ENCODE peak calls at places on chromosomes 4 and X, in ten cellular contexts. Y is CD8-positive, alpha-beta memory T cell; O is heart right ventricle; H is naive thymus-derived CD4-positive, alpha-beta T cell; S is kidney; T is psoas muscle; Q is CD4-positive, alpha-beta memory T cell; Z is heart left ventricle; F is ovary; D is upper lobe of left lung. C is an unnamed sample.
A peak's percentile ranks its signal among the peaks of the same experiment; 100 is the strongest.

GRCh38 chr4:177442623-177443155 is 452 bp upstream of the AGA start:
- DNase-seq in Y (no peak), F (no peak), S (no peak), T (no peak), D (no peak), Z (peak; percentile 9), H (no peak), Q (no peak), O (no peak), C (no peak)

GRCh38 chrX:1451251-1451675 is 1.4 kb downstream of the ASMTL start:
- DNase-seq in T (no peak), F (peak; percentile 43), D (no peak), H (no peak), S (peak; percentile 72), Z (no peak), O (no peak), Y (no peak), Q (no peak), C (peak; percentile 38)

GRCh38 chr4:165381821-165382373 is 3.1 kb downstream of the CPE start:
- DNase-seq in T (no peak), S (no peak), Q (no peak), H (no peak), Z (no peak), Y (no peak), F (no peak), D (no peak), O (no peak), C (no peak)

GRCh38 chr4:53830511-53830910 is 233.9 kb downstream of the CHIC2 start:
- DNase-seq in O (no peak), Y (no peak), D (no peak), T (no peak), F (no peak), Q (no peak), S (no peak), H (no peak), Z (no peak), C (no peak)

GRCh38 chr4:38889143-38889542 is 21.5 kb downstream of the FAM114A1 start:
- DNase-seq in Z (no peak), D (no peak), F (no peak), Y (no peak), S (no peak), H (no peak), Q (no peak), O (no peak), T (no peak), C (no peak)

GRCh38 chrX:68824565-68825125 is 4.2 kb upstream of the EFNB1 start:
- DNase-seq in F (no peak), T (no peak), O (no peak), Y (no peak), Z (no peak), S (no peak), D (no peak), H (no peak), Q (no peak), C (no peak)

GRCh38 chrX:134388161-134389109 is 71.5 kb upstream of the HPRT1 start:
- DNase-seq in S (no peak), H (no peak), Z (no peak), D (no peak), O (no peak), Q (no peak), T (no peak), Y (no peak), F (no peak), C (no peak)

GRCh38 chrX:29466441-29466840 is 748.9 kb upstream of the MAGEB2 start:
- DNase-seq in Z (no peak), O (no peak), T (no peak), Y (no peak), D (no peak), F (no peak), S (no peak), Q (no peak), H (no peak), C (no peak)

GRCh38 chr4:141571793-141572192 is 64.6 kb upstream of the IL15 start:
- DNase-seq in Q (no peak), S (no peak), F (no peak), H (no peak), Z (no peak), Y (no peak), D (no peak), T (no peak), O (no peak), C (no peak)

GRCh38 chr4:88441696-88442095 is 15.2 kb upstream of the HERC5 start:
- DNase-seq in Q (no peak), H (no peak), S (no peak), Z (no peak), F (no peak), D (no peak), O (no peak), Y (no peak), T (no peak), C (no peak)

GRCh38 chrX:54798137-54798536 is at the start of gene ITIH6:
- DNase-seq in S (no peak), Q (no peak), T (no peak), H (no peak), F (no peak), D (no peak), Z (no peak), O (no peak), Y (no peak), C (no peak)

GRCh38 chr4:152937535-152938236 is 1.6 kb downstream of the FHDC1 start:
- DNase-seq in F (peak; percentile 49), T (peak; percentile 39), Z (peak; percentile 27), Y (peak; percentile 8), D (peak; percentile 90), H (no peak), O (peak; percentile 23), Q (no peak), S (peak; percentile 80), C (peak; percentile 52)

GRCh38 chrX:12615061-12615460 is 176.2 kb upstream of the PRPS2 start:
- DNase-seq in D (no peak), Y (no peak), Q (no peak), S (no peak), T (no peak), H (no peak), F (no peak), O (no peak), Z (no peak), C (no peak)

DNA sequence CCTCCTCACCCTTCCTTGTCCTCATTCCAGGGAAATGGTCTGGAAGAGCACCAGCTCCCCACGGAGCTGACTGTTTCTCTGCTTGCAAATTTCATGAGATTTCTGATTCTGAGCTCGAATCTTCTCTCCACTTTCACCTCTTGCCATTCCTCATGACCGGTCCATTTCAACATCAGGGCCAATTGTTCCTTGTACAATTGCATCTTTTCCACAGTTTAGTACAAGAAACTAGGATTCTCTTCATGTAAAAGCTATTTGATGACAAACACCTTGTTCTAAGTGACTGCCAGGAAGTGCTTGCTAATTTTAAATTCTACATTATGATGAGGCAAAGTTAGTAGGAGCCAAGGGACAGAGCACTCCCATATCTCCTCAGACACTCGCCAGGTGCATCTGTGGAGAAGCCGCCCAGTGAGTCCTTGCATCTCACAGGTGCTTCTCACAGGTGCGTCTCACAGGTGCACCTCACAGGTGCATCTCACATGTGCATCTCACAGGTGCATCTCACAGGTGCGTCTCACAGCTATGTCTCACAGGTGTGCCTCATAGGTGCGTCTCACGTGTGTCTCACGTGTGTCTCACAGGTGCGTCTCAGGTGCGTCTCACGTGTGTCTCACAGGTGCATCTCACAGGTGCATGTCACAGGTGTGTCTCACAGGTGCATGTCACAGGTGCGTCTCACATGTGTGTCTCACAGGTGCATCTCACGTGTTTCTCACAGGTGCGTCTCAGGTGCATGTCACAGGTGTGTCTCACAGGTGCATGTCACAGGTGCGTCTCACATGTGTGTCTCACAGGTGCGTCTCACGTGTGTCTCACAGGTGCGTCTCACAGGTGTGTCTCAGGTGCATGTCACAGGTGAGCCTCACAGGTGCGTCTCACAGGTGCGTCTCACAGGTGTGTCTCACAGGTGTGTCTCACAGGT is 3.0 kb upstream of the PDE6B start:
- DNase-seq in Z (no peak), D (no peak), Q (no peak), O (no peak), Y (no peak), F (no peak), T (no peak), S (peak; percentile 43), H (no peak), C (no peak)
- H3K9me3 ChIP-seq in Z (no peaks in the 10 kb centered on the region), D (no peaks in the 10 kb centered on the region), Q (no peaks in the 10 kb centered on the region), O (no peaks in the 10 kb centered on the region), Y (no peaks in the 10 kb centered on the region), F (no peaks in the 10 kb centered on the region), T (no peaks in the 10 kb centered on the region), S (no peaks in the 10 kb centered on the region), H (no peaks in the 10 kb centered on the region), C (no peaks in the 10 kb centered on the region)

DNA sequence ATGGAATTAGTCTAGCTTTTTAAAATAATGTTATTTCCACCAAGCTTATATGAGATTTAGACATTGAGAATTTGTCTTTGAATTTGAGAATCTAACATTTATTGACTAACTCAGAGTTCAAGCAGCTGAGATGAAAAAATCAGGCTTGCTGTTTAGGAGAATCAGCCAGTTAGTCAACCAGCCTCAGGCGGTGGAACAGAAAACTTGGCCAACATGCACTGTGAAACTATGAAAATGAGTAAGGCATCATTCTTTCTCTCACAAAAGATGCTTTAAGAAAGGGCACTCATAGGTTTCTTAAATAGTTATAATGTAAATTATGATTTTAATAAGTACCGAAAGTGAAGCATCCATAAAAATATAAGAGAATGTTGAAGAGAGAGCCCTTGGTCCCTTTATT is 84.2 kb downstream of the NFKB1 start:
- DNase-seq in Q (no peak), F (no peak), H (no peak), Z (no peak), O (no peak), D (no peak), S (no peak), T (no peak), Y (no peak), C (no peak)
- H3K4me3 ChIP-seq in Q (no peak overlapping the region), F (no peak overlapping the region), H (no peak overlapping the region), Z (no peak overlapping the region), O (no peak overlapping the region), D (no peak overlapping the region), S (no peak overlapping the region), T (no peak overlapping the region), Y (no peak overlapping the region), C (no peak overlapping the region)

DNA sequence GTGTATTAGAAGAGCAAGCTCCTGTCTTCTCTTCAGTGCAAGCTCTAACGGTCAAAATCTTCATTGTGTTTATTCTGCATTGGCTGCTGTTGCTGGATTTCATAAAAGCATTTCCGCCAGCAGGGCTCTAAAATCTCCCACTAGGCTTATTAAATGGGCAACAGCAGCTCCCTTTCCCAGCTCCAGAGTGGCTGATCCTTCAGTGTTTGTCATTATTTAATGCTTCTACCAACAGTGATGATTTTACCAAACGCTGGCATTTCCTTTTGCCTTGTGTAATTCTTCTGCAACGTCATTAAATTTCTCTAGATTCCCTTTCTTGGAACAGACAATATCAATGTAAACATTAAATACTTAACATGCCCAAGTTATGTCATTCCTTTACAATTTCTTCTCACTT is 20.1 kb downstream of the SLC7A11 start:
- DNase-seq in T (no peak), Q (no peak), Y (no peak), Z (no peak), F (no peak), S (no peak), D (no peak), H (no peak), O (no peak), C (peak; percentile 84)
- H3K4me1 ChIP-seq in T (no peaks in the 10 kb centered on the region), Q (no peaks in the 10 kb centered on the region), Y (no peaks in the 10 kb centered on the region), Z (no peaks in the 10 kb centered on the region), F (no peaks in the 10 kb centered on the region), S (no peaks in the 10 kb centered on the region), D (no peaks in the 10 kb centered on the region), H (no peaks in the 10 kb centered on the region), O (peaks cover 12% of the 10 kb centered on the region), C (peaks cover 58% of the 10 kb centered on the region)

DNA sequence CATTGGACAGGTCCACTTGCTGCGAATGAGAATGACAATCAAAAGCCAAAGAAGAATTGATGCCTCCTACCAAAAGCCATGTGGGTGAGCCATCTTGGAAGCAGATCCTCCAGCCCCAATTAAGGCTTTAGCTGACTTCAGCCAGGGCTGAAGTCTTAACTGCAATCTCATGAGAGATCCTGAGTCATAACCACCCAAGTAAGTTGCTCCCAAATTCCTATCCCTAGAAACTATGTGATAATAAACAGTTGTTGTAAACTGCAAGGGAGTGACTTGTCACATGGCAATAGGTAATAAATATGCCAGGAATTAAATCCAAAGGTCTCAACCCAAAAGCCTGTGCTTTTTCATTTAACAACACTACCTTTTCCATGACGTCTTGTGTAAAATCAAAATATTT is 154.3 kb upstream of the TBL1X start:
- DNase-seq in T (no peak), Q (no peak), O (no peak), Y (no peak), D (no peak), H (no peak), Z (no peak), F (no peak), S (no peak), C (peak; percentile 60)
- H3K9me3 ChIP-seq in T (no peaks in the 10 kb centered on the region), Q (no peaks in the 10 kb centered on the region), O (no peaks in the 10 kb centered on the region), Y (no peaks in the 10 kb centered on the region), D (no peaks in the 10 kb centered on the region), H (no peaks in the 10 kb centered on the region), Z (no peaks in the 10 kb centered on the region), F (no peaks in the 10 kb centered on the region), S (no peaks in the 10 kb centered on the region), C (no peaks in the 10 kb centered on the region)